ENCODE peak calls at places on chromosomes 6 and 20, in ten cellular contexts. One of them, this sample, is unnamed. For H3K36me3, the result is how much of the 10 kb centered on the place peaks cover.

GRCh38 chr6:163739968-163740367 is 325.4 kb downstream of the QKI start:
- DNase-seq in left ventricle myocardium inferior: no peak
- DNase-seq in heart right ventricle: no peak
- DNase-seq in thoracic aorta: no peak
- DNase-seq in OCI-LY7: no peak
- DNase-seq in Peyer's patch: no peak
- DNase-seq in esophagus squamous epithelium: no peak
- DNase-seq in cardiac muscle cell: no peak
- DNase-seq in uterus: no peak
- DNase-seq in GM06990: no peak
- DNase-seq in this sample: no peak

GRCh38 chr6:70124443-70124842 is 178.4 kb downstream of the COL9A1 start:
- DNase-seq in uterus: no peak
- DNase-seq in cardiac muscle cell: no peak
- DNase-seq in left ventricle myocardium inferior: no peak
- DNase-seq in heart right ventricle: no peak
- DNase-seq in thoracic aorta: no peak
- DNase-seq in Peyer's patch: no peak
- DNase-seq in GM06990: no peak
- DNase-seq in OCI-LY7: no peak
- DNase-seq in esophagus squamous epithelium: no peak
- DNase-seq in this sample: no peak

GRCh38 chr6:54071941-54072340 is 39.3 kb upstream of the MLIP start:
- DNase-seq in uterus: no peak
- DNase-seq in thoracic aorta: no peak
- DNase-seq in left ventricle myocardium inferior: no peak
- DNase-seq in cardiac muscle cell: no peak
- DNase-seq in esophagus squamous epithelium: no peak
- DNase-seq in heart right ventricle: no peak
- DNase-seq in OCI-LY7: no peak
- DNase-seq in Peyer's patch: no peak
- DNase-seq in GM06990: no peak
- DNase-seq in this sample: no peak

GRCh38 chr6:89117285-89118108 is at the start of gene SRSF12:
- DNase-seq in heart right ventricle: peak
- DNase-seq in cardiac muscle cell: peak
- DNase-seq in left ventricle myocardium inferior: peak
- DNase-seq in OCI-LY7: no peak
- DNase-seq in Peyer's patch: peak
- DNase-seq in esophagus squamous epithelium: no peak
- DNase-seq in thoracic aorta: no peak
- DNase-seq in uterus: no peak
- DNase-seq in GM06990: peak
- DNase-seq in this sample: peak

GRCh38 chr20:10185741-10186558 is 32.7 kb upstream of the SNAP25 start:
- DNase-seq in esophagus squamous epithelium: no peak
- DNase-seq in left ventricle myocardium inferior: no peak
- DNase-seq in uterus: no peak
- DNase-seq in GM06990: no peak
- DNase-seq in heart right ventricle: no peak
- DNase-seq in cardiac muscle cell: no peak
- DNase-seq in thoracic aorta: no peak
- DNase-seq in Peyer's patch: no peak
- DNase-seq in OCI-LY7: no peak
- DNase-seq in this sample: peak

GRCh38 chr6:62775427-62776022 is 435.7 kb upstream of the FKBP1C start:
- DNase-seq in esophagus squamous epithelium: no peak
- DNase-seq in uterus: no peak
- DNase-seq in GM06990: no peak
- DNase-seq in heart right ventricle: no peak
- DNase-seq in OCI-LY7: peak
- DNase-seq in thoracic aorta: no peak
- DNase-seq in Peyer's patch: no peak
- DNase-seq in left ventricle myocardium inferior: no peak
- DNase-seq in cardiac muscle cell: peak
- DNase-seq in this sample: no peak

GRCh38 chr6:4021862-4022715 is 56.8 kb downstream of the FAM217A start:
- DNase-seq in uterus: no peak
- DNase-seq in thoracic aorta: no peak
- DNase-seq in left ventricle myocardium inferior: no peak
- DNase-seq in Peyer's patch: no peak
- DNase-seq in heart right ventricle: no peak
- DNase-seq in cardiac muscle cell: no peak
- DNase-seq in GM06990: no peak
- DNase-seq in esophagus squamous epithelium: no peak
- DNase-seq in OCI-LY7: peak
- DNase-seq in this sample: no peak

GRCh38 chr6:83092756-83093399 is 25.4 kb downstream of the DOP1A start:
- DNase-seq in left ventricle myocardium inferior: no peak
- DNase-seq in cardiac muscle cell: no peak
- DNase-seq in OCI-LY7: no peak
- DNase-seq in uterus: no peak
- DNase-seq in thoracic aorta: no peak
- DNase-seq in Peyer's patch: no peak
- DNase-seq in heart right ventricle: no peak
- DNase-seq in esophagus squamous epithelium: no peak
- DNase-seq in GM06990: no peak
- DNase-seq in this sample: no peak

GRCh38 chr6:169250660-169251059 is 3.0 kb downstream of the THBS2 start:
- DNase-seq in left ventricle myocardium inferior: no peak
- DNase-seq in cardiac muscle cell: no peak
- DNase-seq in heart right ventricle: no peak
- DNase-seq in OCI-LY7: no peak
- DNase-seq in thoracic aorta: no peak
- DNase-seq in Peyer's patch: peak
- DNase-seq in esophagus squamous epithelium: no peak
- DNase-seq in GM06990: no peak
- DNase-seq in uterus: peak
- DNase-seq in this sample: no peak

GRCh38 chr6:170231496-170232185 is 59.2 kb downstream of the DLL1 start:
- DNase-seq in Peyer's patch: no peak
- DNase-seq in heart right ventricle: no peak
- DNase-seq in left ventricle myocardium inferior: peak
- DNase-seq in thoracic aorta: no peak
- DNase-seq in esophagus squamous epithelium: no peak
- DNase-seq in OCI-LY7: no peak
- DNase-seq in uterus: no peak
- DNase-seq in cardiac muscle cell: no peak
- DNase-seq in GM06990: no peak
- DNase-seq in this sample: no peak

GRCh38 chr6:111207141-111207858 is 120.0 kb downstream of the SLC16A10 start:
- DNase-seq in heart right ventricle: no peak
- DNase-seq in esophagus squamous epithelium: no peak
- DNase-seq in OCI-LY7: no peak
- DNase-seq in cardiac muscle cell: peak
- DNase-seq in Peyer's patch: no peak
- DNase-seq in left ventricle myocardium inferior: no peak
- DNase-seq in GM06990: no peak
- DNase-seq in uterus: no peak
- DNase-seq in thoracic aorta: no peak
- DNase-seq in this sample: no peak

GRCh38 chr20:36035720-36036119 is 67.3 kb downstream of the CNBD2 start:
- DNase-seq in Peyer's patch: no peak
- DNase-seq in esophagus squamous epithelium: no peak
- DNase-seq in heart right ventricle: no peak
- DNase-seq in OCI-LY7: no peak
- DNase-seq in cardiac muscle cell: no peak
- DNase-seq in uterus: no peak
- DNase-seq in GM06990: no peak
- DNase-seq in thoracic aorta: no peak
- DNase-seq in left ventricle myocardium inferior: no peak
- DNase-seq in this sample: no peak

GRCh38 chr6:126537437-126537836 is 197.5 kb downstream of the CENPW start:
- DNase-seq in left ventricle myocardium inferior: no peak
- DNase-seq in GM06990: no peak
- DNase-seq in OCI-LY7: no peak
- DNase-seq in thoracic aorta: no peak
- DNase-seq in esophagus squamous epithelium: no peak
- DNase-seq in Peyer's patch: no peak
- DNase-seq in cardiac muscle cell: no peak
- DNase-seq in heart right ventricle: no peak
- DNase-seq in uterus: no peak
- DNase-seq in this sample: no peak

GRCh38 chr6:32886674-32887383 is 32.8 kb downstream of the PSMB9 start:
- DNase-seq in OCI-LY7: no peak
- DNase-seq in esophagus squamous epithelium: no peak
- DNase-seq in heart right ventricle: no peak
- DNase-seq in cardiac muscle cell: peak
- DNase-seq in uterus: peak
- DNase-seq in Peyer's patch: no peak
- DNase-seq in thoracic aorta: no peak
- DNase-seq in GM06990: no peak
- DNase-seq in left ventricle myocardium inferior: no peak
- DNase-seq in this sample: peak

DNA sequence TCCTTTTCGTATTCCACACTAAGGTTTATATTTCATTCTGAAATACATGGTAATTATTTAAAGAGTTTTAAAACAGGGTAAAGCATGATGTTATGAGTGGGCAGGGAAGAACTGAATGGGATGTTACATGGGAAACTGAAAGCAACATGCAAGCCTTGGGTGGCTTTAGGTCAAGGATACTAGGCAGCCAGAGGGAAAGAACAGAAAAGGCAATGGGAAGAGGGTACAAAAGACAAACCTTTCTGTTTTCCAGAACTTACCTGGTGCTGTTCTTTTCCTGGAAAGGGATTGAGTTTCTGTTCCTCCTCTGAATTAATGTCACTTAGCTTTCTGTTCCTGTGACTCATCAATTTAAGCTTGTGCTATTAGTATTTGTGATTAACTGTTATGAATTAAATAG is 71.2 kb upstream of the SMIM8 start:
- DNase-seq in OCI-LY7: no peak
- DNase-seq in thoracic aorta: no peak
- DNase-seq in uterus: no peak
- DNase-seq in esophagus squamous epithelium: no peak
- DNase-seq in left ventricle myocardium inferior: no peak
- DNase-seq in heart right ventricle: no peak
- DNase-seq in Peyer's patch: no peak
- DNase-seq in GM06990: no peak
- DNase-seq in cardiac muscle cell: no peak
- DNase-seq in this sample: no peak
- H3K36me3 ChIP-seq in OCI-LY7: half or more
- H3K36me3 ChIP-seq in thoracic aorta: under half
- H3K36me3 ChIP-seq in uterus: under half
- H3K36me3 ChIP-seq in esophagus squamous epithelium: under half
- H3K36me3 ChIP-seq in left ventricle myocardium inferior: half or more
- H3K36me3 ChIP-seq in heart right ventricle: half or more
- H3K36me3 ChIP-seq in Peyer's patch: half or more
- H3K36me3 ChIP-seq in GM06990: under half
- H3K36me3 ChIP-seq in cardiac muscle cell: under half
- H3K36me3 ChIP-seq in this sample: under half

DNA sequence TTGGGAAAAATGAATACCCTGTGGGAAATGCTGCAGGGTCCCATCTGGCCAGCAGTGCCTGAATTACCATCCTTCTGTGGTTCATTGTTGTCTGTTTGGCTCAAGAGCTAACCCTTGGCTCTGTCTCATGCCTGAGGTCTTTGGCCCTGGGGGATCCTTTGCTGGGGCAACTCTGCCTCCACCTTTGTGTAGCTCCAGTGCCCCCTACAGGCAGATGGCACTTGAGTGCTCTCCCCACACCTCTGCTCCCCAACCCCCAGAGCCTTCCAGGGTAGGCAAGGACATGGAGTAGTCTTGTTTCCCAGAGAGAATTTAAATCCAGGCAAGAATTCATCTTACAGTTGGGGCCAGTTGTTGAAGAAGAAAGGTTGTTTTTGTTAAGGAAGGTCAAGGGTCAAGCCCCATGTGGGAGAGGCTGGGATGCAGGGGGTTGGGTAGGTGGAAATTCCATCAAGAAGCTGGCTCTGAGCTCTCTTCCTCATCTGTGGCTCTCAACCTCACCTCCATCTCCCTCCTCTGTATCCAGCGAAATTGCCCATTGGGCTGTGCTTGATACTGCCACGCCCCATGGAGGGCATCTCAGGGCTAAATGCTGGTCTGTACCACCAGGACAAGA is 44.2 kb downstream of the ZNF831 start:
- DNase-seq in GM06990: no peak
- DNase-seq in cardiac muscle cell: peak
- DNase-seq in left ventricle myocardium inferior: peak
- DNase-seq in thoracic aorta: no peak
- DNase-seq in uterus: no peak
- DNase-seq in esophagus squamous epithelium: no peak
- DNase-seq in Peyer's patch: peak
- DNase-seq in OCI-LY7: peak
- DNase-seq in heart right ventricle: peak
- DNase-seq in this sample: no peak
- TF ChIP-seq CTCF in GM06990: peak
- TF ChIP-seq CTCF in cardiac muscle cell: peak
- TF ChIP-seq CTCF in left ventricle myocardium inferior: peak
- TF ChIP-seq CTCF in thoracic aorta: no peak
- TF ChIP-seq CTCF in uterus: peak
- TF ChIP-seq CTCF in esophagus squamous epithelium: peak
- TF ChIP-seq CTCF in Peyer's patch: peak
- TF ChIP-seq CTCF in OCI-LY7: peak
- TF ChIP-seq CTCF in heart right ventricle: peak
- TF ChIP-seq CTCF in this sample: no peak

DNA sequence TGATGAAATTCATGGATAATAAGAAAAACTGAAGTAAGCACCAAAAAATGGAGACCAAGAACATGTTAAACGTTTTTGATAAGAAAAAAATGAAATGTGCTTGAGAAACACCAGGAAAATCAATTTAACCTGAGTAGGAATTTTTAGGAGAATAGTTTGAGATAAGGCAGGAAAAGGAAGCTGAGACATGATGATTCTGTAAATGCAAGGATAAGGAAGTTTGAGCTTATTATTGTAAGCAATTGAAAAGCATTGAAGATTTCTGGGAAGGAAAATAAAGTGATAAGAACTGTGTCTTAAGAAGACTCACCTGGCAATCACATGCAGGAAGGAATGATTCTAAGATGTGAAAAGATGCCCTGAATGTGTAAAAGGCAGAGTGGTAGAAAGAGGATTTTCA is 66.6 kb downstream of the ALDH8A1 start:
- DNase-seq in thoracic aorta: no peak
- DNase-seq in heart right ventricle: no peak
- DNase-seq in Peyer's patch: no peak
- DNase-seq in OCI-LY7: no peak
- DNase-seq in uterus: no peak
- DNase-seq in GM06990: no peak
- DNase-seq in cardiac muscle cell: no peak
- DNase-seq in esophagus squamous epithelium: no peak
- DNase-seq in left ventricle myocardium inferior: no peak
- DNase-seq in this sample: no peak
- H3K36me3 ChIP-seq in thoracic aorta: under half
- H3K36me3 ChIP-seq in heart right ventricle: under half
- H3K36me3 ChIP-seq in Peyer's patch: under half
- H3K36me3 ChIP-seq in OCI-LY7: under half
- H3K36me3 ChIP-seq in uterus: under half
- H3K36me3 ChIP-seq in GM06990: under half
- H3K36me3 ChIP-seq in cardiac muscle cell: under half
- H3K36me3 ChIP-seq in esophagus squamous epithelium: under half
- H3K36me3 ChIP-seq in left ventricle myocardium inferior: under half
- H3K36me3 ChIP-seq in this sample: under half

DNA sequence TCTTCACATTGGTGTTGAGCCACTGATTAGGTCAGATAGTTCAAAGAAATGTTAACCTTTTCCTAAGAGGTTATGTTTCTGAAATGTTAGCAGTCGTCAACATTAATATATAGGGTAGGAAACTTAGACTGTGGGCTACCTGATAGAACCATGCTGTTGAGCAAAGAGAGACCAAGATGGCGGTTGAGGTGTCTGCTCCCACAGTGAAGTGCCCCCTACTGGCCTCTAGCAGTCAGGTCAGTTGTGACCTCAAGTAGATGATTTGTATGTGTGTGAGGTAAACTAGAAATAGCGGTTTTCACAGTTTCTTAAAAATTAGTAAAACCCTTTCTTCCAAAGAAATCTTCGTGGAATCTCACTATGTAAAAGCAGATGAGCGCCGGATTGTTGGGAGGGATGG is 40.3 kb downstream of the MTHFD1L start:
- DNase-seq in OCI-LY7: no peak
- DNase-seq in GM06990: no peak
- DNase-seq in left ventricle myocardium inferior: no peak
- DNase-seq in uterus: no peak
- DNase-seq in Peyer's patch: no peak
- DNase-seq in heart right ventricle: no peak
- DNase-seq in cardiac muscle cell: no peak
- DNase-seq in thoracic aorta: no peak
- DNase-seq in esophagus squamous epithelium: no peak
- DNase-seq in this sample: no peak
- TF ChIP-seq CTCF in OCI-LY7: peak
- TF ChIP-seq CTCF in GM06990: peak
- TF ChIP-seq CTCF in left ventricle myocardium inferior: no peak
- TF ChIP-seq CTCF in uterus: no peak
- TF ChIP-seq CTCF in Peyer's patch: no peak
- TF ChIP-seq CTCF in heart right ventricle: no peak
- TF ChIP-seq CTCF in cardiac muscle cell: peak
- TF ChIP-seq CTCF in thoracic aorta: peak
- TF ChIP-seq CTCF in esophagus squamous epithelium: no peak
- TF ChIP-seq CTCF in this sample: no peak